ENCODE peak calls at places on chromosomes 12 and 14, in seven cellular contexts. Z is uterus; A is RWPE2; F is foreskin fibroblast; M is heart right ventricle; O is HepG2; Y is naive thymus-derived CD4-positive, alpha-beta T cell. Q is an unnamed sample.

GRCh38 chr12:65609359-65609771 is 214.9 kb upstream of the HMGA2 start:
- DNase-seq in Z (no peak), A (peak), F (peak), M (no peak), O (no peak), Y (no peak), Q (no peak)

GRCh38 chr12:172732-173161 is 41.2 kb downstream of the SLC6A12 start:
- DNase-seq in Z (no peak), A (no peak), F (no peak), M (no peak), O (no peak), Y (no peak), Q (no peak)

GRCh38 chr12:130517588-130517987 is 179.9 kb downstream of the PIWIL1 start:
- DNase-seq in Z (no peak), A (no peak), F (no peak), M (no peak), O (no peak), Y (no peak), Q (no peak)

GRCh38 chr14:99562848-99563748 is 40.9 kb downstream of the CCDC85C start:
- DNase-seq in Z (peak), A (peak), F (peak), M (peak), O (peak), Y (no peak), Q (no peak)

GRCh38 chr14:72849222-72849621 is 44.7 kb downstream of the DPF3 start:
- DNase-seq in Z (no peak), A (no peak), F (no peak), M (no peak), O (no peak), Y (no peak), Q (no peak)

GRCh38 chr12:115377230-115377629 is 693.3 kb upstream of the TBX3 start:
- DNase-seq in Z (no peak), A (no peak), F (no peak), M (no peak), O (no peak), Y (no peak), Q (no peak)

GRCh38 chr12:27190761-27191160 is 53.3 kb upstream of the STK38L start:
- DNase-seq in Z (no peak), A (no peak), F (no peak), M (no peak), O (no peak), Y (no peak), Q (no peak)

GRCh38 chr12:122860854-122861585 is 25.8 kb downstream of the HIP1R start:
- DNase-seq in Z (no peak), A (peak), F (no peak), M (no peak), O (no peak), Y (no peak), Q (no peak)

GRCh38 chr12:103779410-103780092 is 61.5 kb downstream of the NT5DC3 start:
- DNase-seq in Z (no peak), A (no peak), F (no peak), M (no peak), O (no peak), Y (no peak), Q (no peak)

GRCh38 chr12:24544368-24544767 is 404.5 kb downstream of the BCAT1 start:
- DNase-seq in Z (no peak), A (no peak), F (no peak), M (no peak), O (no peak), Y (no peak), Q (no peak)

GRCh38 chr14:57871487-57872080 is 5.7 kb upstream of the SLC35F4 start:
- DNase-seq in Z (no peak), A (no peak), F (peak), M (no peak), O (peak), Y (no peak), Q (peak)

GRCh38 chr12:115934046-115934445 is 343.4 kb downstream of the MED13L start:
- DNase-seq in Z (no peak), A (no peak), F (no peak), M (no peak), O (no peak), Y (no peak), Q (no peak)

DNA sequence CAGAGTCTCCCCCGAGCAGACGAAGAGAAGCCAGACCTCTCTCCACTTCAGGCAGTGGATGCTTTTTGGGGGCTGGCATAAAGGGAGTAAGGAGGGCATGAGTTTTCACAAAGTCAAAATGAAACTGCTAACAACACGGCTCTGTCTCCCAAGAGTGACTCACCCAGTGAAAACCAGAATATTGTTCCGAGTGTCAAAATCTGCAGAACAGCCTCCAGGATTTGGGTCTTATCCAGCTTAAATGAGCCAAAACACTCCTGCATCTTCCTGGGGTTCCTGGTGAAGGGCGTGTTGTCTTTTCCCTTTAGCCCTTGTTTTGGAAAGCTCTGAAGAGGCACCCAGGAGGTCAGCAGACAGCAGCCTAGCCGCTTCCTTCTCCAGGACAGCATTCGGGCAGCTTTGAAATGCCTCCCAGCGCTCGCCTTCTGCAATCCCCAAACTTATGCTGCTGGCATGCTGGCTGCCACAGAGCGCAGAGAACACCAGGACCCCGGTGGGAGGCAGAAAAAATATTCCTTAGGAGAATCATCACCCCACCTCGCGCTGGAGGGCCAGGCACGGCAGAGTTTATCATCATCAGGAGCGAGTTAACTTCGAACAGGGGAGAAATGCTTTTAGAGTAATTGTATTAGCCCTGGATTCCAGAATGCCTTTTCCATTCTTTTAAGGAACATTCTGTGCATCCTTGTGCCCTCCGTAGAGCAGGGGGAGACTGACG is 117.7 kb upstream of the NCOR2 start:
- DNase-seq in Z (peak), A (no peak), F (peak), M (no peak), O (no peak), Y (no peak), Q (no peak)
- H3K4me3 ChIP-seq in Z (peak), A (no peak), F (peak), M (no peak), O (no peak), Y (no peak), Q (no peak)

GRCh38 chr14:105315211-105315721 is 718 bp downstream of the PACS2 start:
- DNase-seq in Z (no peak), A (peak), F (no peak), M (no peak), O (peak), Y (peak), Q (no peak)

GRCh38 chr14:105316968-105317498 is 2.5 kb downstream of the PACS2 start:
- DNase-seq in Z (no peak), A (no peak), F (no peak), M (no peak), O (no peak), Y (no peak), Q (no peak)

GRCh38 chr14:105317546-105317945 is 3.0 kb downstream of the PACS2 start:
- DNase-seq in Z (no peak), A (peak), F (no peak), M (no peak), O (no peak), Y (no peak), Q (no peak)

GRCh38 chr14:105315941-105316562 is 1.5 kb downstream of the PACS2 start:
- DNase-seq in Z (no peak), A (peak), F (no peak), M (no peak), O (no peak), Y (no peak), Q (no peak)

GRCh38 chr14:105316563-105316941 is 2.0 kb downstream of the PACS2 start:
- DNase-seq in Z (no peak), A (no peak), F (no peak), M (no peak), O (no peak), Y (no peak), Q (no peak)
- H3K4me3 ChIP-seq in Z (no peak), A (no peak), F (no peak), M (peak), O (no peak), Y (no peak), Q (no peak)

DNA sequence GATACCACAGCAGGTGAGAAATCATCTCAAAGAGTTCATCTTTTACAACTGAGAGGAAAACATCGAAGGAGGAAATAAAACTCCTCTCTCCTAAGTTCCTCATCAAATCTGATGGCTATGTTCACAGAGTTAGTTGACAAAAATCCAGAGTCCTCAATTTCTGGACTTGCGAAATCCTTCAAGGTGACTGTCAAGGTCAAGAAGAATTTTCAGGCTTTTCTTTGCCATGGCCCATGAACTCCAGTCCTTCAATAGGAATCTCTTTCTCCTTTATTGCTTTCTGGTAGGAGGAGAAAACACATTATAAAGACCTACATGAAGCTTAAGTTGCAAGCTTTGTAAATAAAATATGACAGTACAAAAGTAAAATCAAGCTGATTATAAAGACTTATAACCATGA is 1.5 kb downstream of the TRIAP1 start:
- DNase-seq in Z (no peak), A (no peak), F (no peak), M (no peak), O (no peak), Y (no peak), Q (no peak)
- H3K4me3 ChIP-seq in Z (no peak), A (no peak), F (peak), M (no peak), O (peak), Y (no peak), Q (peak)

GRCh38 chr12:25592725-25593495 is 39.8 kb upstream of the LMNTD1 start:
- DNase-seq in Z (no peak), A (no peak), F (no peak), M (no peak), O (no peak), Y (no peak), Q (peak)

GRCh38 chr12:25594376-25594775 is 41.3 kb upstream of the LMNTD1 start:
- DNase-seq in Z (no peak), A (no peak), F (no peak), M (no peak), O (no peak), Y (no peak), Q (no peak)

GRCh38 chr12:25591132-25591531 is 38.0 kb upstream of the LMNTD1 start:
- DNase-seq in Z (no peak), A (no peak), F (no peak), M (no peak), O (no peak), Y (no peak), Q (peak)

GRCh38 chr12:25587346-25587745 is 34.3 kb upstream of the LMNTD1 start:
- DNase-seq in Z (no peak), A (no peak), F (no peak), M (no peak), O (no peak), Y (no peak), Q (no peak)

GRCh38 chr12:25590021-25590721 is 37.1 kb upstream of the LMNTD1 start:
- DNase-seq in Z (no peak), A (no peak), F (no peak), M (no peak), O (no peak), Y (peak), Q (peak)
- H3K4me3 ChIP-seq in Z (no peak), A (no peak), F (no peak), M (no peak), O (no peak), Y (peak), Q (no peak)

DNA sequence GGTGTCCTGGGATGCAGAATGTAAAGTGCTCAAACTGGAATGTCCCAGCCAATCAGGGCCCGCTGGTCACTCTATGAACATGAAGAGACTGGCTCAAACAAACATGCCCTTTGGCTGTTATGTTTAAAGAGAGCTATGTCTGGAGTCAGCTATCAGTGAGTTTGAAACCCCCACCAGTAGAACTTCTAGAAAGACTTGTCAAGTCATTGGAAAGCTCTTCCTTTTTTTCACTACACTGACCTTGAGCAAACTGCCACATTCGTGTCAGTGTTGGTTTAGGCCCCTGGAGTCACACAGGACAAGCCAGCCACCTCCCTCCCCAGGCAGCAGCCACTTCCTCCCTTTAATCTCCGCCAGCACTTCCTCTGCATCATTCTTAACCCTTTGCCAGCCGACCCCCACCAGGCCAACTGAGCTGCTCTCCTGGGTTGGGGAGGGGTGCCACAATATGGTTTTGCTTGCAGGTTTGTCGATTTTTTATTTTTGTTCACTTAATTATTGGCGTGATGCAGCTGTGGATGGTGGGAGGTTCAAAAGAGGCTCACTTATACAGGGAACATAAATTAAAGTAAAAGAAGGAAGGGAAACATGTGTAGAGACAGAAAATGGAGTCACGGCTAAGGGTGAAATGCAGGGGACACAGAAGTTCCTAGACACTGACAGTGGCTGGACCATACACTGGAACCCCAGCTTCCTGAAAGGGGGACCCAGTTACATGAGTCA is 25.3 kb downstream of the CMKLR1 start:
- DNase-seq in Z (no peak), A (no peak), F (no peak), M (peak), O (peak), Y (peak), Q (peak)
- H3K4me3 ChIP-seq in Z (no peak), A (no peak), F (no peak), M (no peak), O (no peak), Y (no peak), Q (peak)